ENCODE peak calls at places on chromosomes 1 and 21, in seven cellular contexts. Q, E, G, Y, J, S and D are unnamed samples.

GRCh38 chr1:7646981-7647901 is 123.9 kb upstream of the VAMP3 start:
- DNase-seq in Q (peak), G (peak), S (no peak), Y (peak), J (peak), E (peak), D (no peak)

GRCh38 chr1:226001852-226002666 is 2.9 kb upstream of the SDE2 start:
- DNase-seq in E (peak), G (peak), S (no peak), Y (peak), Q (no peak), J (peak), D (no peak)

GRCh38 chr1:113488576-113489177 is 98.4 kb downstream of the MAGI3 start:
- DNase-seq in Q (peak), S (no peak), J (no peak), E (no peak), Y (peak), G (no peak), D (no peak)

GRCh38 chr1:189499736-189500135 is 977.9 kb downstream of the BRINP3 start:
- DNase-seq in Y (peak), J (no peak), Q (no peak), S (no peak), E (no peak), G (no peak), D (no peak)

GRCh38 chr1:74771913-74772515 is 39.1 kb downstream of the TYW3 start:
- DNase-seq in J (peak), S (peak), Q (no peak), E (peak), Y (peak), G (no peak), D (no peak)

GRCh38 chr1:156115514-156116374 is 1.2 kb downstream of the LMNA start:
- DNase-seq in E (no peak), Q (no peak), J (peak), G (peak), S (no peak), Y (peak), D (no peak)

GRCh38 chr1:222828939-222829338 is 14.1 kb downstream of the DISP1 start:
- DNase-seq in Y (no peak), E (no peak), G (no peak), J (no peak), S (no peak), Q (no peak), D (no peak)

GRCh38 chr1:192243721-192244120 is 73.1 kb upstream of the RGS21 start:
- DNase-seq in S (no peak), Q (no peak), Y (peak), G (no peak), E (no peak), J (no peak), D (no peak)

GRCh38 chr1:16617101-16617727 is 3.9 kb upstream of the NBPF1 start:
- DNase-seq in E (no peak), G (peak), J (no peak), Y (no peak), S (no peak), Q (peak), D (no peak)

GRCh38 chr1:16955186-16955585 is 25.2 kb downstream of the MFAP2 start:
- DNase-seq in Q (peak), J (no peak), G (no peak), E (no peak), Y (no peak), S (no peak), D (no peak)

GRCh38 chr1:173779946-173780345 is 44.5 kb upstream of the DARS2 start:
- DNase-seq in Y (no peak), J (peak), S (no peak), E (no peak), Q (no peak), G (no peak), D (no peak)

GRCh38 chr1:208921259-208921658 is 662.3 kb upstream of the CAMK1G start:
- DNase-seq in S (no peak), Q (no peak), G (no peak), E (no peak), Y (no peak), J (no peak), D (no peak)

GRCh38 chr1:48817505-48818114 is 40.9 kb upstream of the BEND5 start:
- DNase-seq in J (peak), Q (no peak), Y (peak), S (no peak), G (peak), E (peak), D (no peak)

GRCh38 chr21:46206163-46207005 is 22.1 kb upstream of the SPATC1L start:
- DNase-seq in J (no peak), E (no peak), Q (peak), G (no peak), Y (no peak), S (no peak), D (no peak)

GRCh38 chr1:183416850-183417690 is 1.1 kb downstream of the NMNAT2 start:
- DNase-seq in E (no peak), G (peak), S (no peak), Y (peak), Q (peak), J (peak), D (no peak)

GRCh38 chr1:63621698-63622097 is 28.5 kb downstream of the PGM1 start:
- DNase-seq in S (no peak), Q (no peak), J (no peak), Y (no peak), E (no peak), G (no peak), D (no peak)

GRCh38 chr1:226738995-226739695 is at the start of gene ITPKB:
- DNase-seq in E (peak), G (peak), S (no peak), J (peak), Q (peak), Y (peak), D (no peak)

GRCh38 chr21:27104749-27105439 is 138.0 kb upstream of the ADAMTS5 start:
- DNase-seq in E (no peak), G (no peak), S (peak), Y (peak), J (no peak), Q (no peak), D (no peak)

GRCh38 chr1:45359882-45360513 is 19.8 kb upstream of the MUTYH start:
- DNase-seq in E (peak), G (peak), J (peak), Q (no peak), Y (peak), S (no peak), D (peak)

GRCh38 chr1:225816643-225817538 is 7.0 kb downstream of the EPHX1 start:
- DNase-seq in J (no peak), S (no peak), G (no peak), Y (peak), E (no peak), Q (no peak), D (no peak)

GRCh38 chr1:205965039-205965630 is 21.9 kb upstream of the SLC26A9 start:
- DNase-seq in S (no peak), G (no peak), E (no peak), Q (no peak), Y (no peak), J (no peak), D (no peak)

GRCh38 chr21:17554619-17555472 is 42.0 kb downstream of the CXADR start:
- DNase-seq in S (no peak), E (no peak), G (no peak), Y (no peak), J (peak), Q (no peak), D (no peak)

GRCh38 chr1:91876040-91876470 is 9.9 kb downstream of the TGFBR3 start:
- DNase-seq in E (peak), Y (no peak), S (no peak), J (no peak), G (no peak), Q (no peak), D (no peak)

GRCh38 chr1:38083541-38083940 is 36.9 kb upstream of the POU3F1 start:
- DNase-seq in Y (no peak), Q (no peak), S (no peak), J (no peak), G (no peak), E (no peak), D (no peak)

GRCh38 chr1:216805233-216805632 is 82.0 kb upstream of the ESRRG start:
- DNase-seq in S (no peak), G (no peak), E (no peak), Q (no peak), J (peak), Y (no peak), D (no peak)

GRCh38 chr1:119375366-119375765 is 6.8 kb downstream of the HAO2 start:
- DNase-seq in S (no peak), E (no peak), J (no peak), Q (no peak), Y (no peak), G (no peak), D (no peak)

GRCh38 chr1:199242162-199242561 is 603.3 kb downstream of the PTPRC start:
- DNase-seq in E (peak), S (no peak), Q (no peak), J (no peak), G (no peak), Y (no peak), D (no peak)

GRCh38 chr1:113409363-113409762 is 19.0 kb downstream of the MAGI3 start:
- DNase-seq in S (no peak), E (no peak), Q (no peak), G (no peak), J (no peak), Y (no peak), D (no peak)

GRCh38 chr21:45972716-45973474 is 8.7 kb upstream of the COL6A1 start:
- DNase-seq in Q (peak), J (no peak), E (no peak), S (no peak), G (no peak), Y (peak), D (no peak)

GRCh38 chr1:3902546-3902945 is 2.5 kb upstream of the C1orf174 start:
- DNase-seq in E (no peak), G (no peak), Q (no peak), S (no peak), J (no peak), Y (no peak), D (no peak)

GRCh38 chr1:188594542-188595235 is 1765.9 kb downstream of the PLA2G4A start:
- DNase-seq in G (no peak), Q (no peak), S (no peak), Y (no peak), E (no peak), J (no peak), D (no peak)

GRCh38 chr1:41240806-41241747 is 1.0 kb downstream of the SCMH1 start:
- DNase-seq in S (no peak), J (peak), G (peak), Q (peak), Y (peak), E (peak), D (no peak)

GRCh38 chr1:8540971-8541370 is 223.1 kb downstream of the SLC45A1 start:
- DNase-seq in G (no peak), E (no peak), J (no peak), S (no peak), Y (no peak), Q (no peak), D (no peak)

GRCh38 chr1:223665592-223666312 is at the start of gene CAPN8:
- DNase-seq in Y (no peak), G (peak), Q (no peak), E (no peak), J (no peak), S (no peak), D (no peak)

GRCh38 chr21:46057111-46057709 is 40.7 kb upstream of the COL6A2 start:
- DNase-seq in J (no peak), E (peak), Q (no peak), S (no peak), Y (no peak), G (no peak), D (no peak)

DNA sequence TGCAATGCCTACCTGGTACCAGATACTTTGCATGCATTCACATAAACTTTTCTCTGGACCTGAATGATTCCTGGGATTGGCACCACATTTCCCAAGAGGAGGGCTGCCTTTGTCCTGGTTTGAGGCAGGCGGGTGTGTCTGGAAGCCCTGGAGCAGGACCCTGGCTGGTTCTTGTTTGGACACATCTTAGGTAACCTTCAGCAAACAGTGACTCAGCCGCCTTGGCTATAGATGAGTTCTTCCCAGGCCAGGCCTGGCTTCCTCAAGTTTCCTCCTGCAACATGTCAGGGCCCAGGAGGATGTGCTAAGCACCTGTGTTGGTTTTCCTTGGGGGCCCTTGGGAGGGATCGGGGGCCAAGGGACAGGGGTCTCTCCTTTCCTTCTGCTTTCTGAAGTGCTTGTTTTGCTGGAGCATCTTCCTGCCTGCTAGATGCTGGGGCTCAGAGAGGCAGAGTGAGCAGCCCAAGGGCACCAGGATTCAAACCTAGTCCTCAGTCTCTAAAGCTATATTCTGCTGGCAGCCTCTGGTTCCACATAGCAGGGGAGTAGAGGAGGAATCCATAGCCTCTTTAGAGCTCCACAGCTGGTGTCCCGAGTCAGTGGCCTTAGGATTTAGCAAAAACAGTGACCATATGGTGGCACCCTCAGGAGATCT is 38.2 kb downstream of the PAX7 start:
- DNase-seq in Q (no peak), G (peak), J (no peak), Y (peak), S (no peak), E (no peak), D (no peak)
- H3K4me3 ChIP-seq in Q (no peak), G (no peak), J (no peak), Y (no peak), S (no peak), E (no peak), D (no peak)

GRCh38 chr1:163874070-163874469 is 552.3 kb downstream of the NUF2 start:
- DNase-seq in Y (no peak), G (no peak), Q (no peak), E (no peak), J (no peak), S (no peak), D (no peak)
- TF ChIP-seq CTCF in Y (peak), G (no peak), Q (no peak), E (peak), J (peak), S (peak), D (peak)

DNA sequence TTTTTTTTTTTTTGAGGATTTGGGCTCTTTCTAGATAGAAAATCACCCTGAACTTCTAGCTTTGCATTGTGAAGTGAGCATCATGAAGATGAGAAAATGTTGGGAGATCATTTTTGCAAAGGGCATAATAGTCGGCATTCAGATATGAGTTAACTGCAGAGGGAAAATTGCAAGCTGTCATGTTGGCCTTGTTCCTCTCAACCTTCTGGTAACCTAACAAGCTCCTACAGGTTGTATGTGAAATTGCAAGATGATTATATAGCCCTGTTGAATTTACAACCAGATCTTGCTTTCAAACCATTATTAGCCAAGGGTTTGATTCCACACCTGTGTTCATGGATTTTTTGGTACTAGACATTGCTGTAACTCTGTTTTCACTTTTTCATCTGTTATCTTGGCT is 2.2 kb downstream of the ELOA start:
- DNase-seq in S (no peak), G (no peak), J (no peak), Q (no peak), Y (peak), E (peak), D (no peak)
- H3K4me3 ChIP-seq in S (no peak), G (no peak), J (no peak), Q (no peak), Y (no peak), E (peak), D (no peak)

GRCh38 chr1:47755368-47755990 is 241.7 kb downstream of the TRABD2B start:
- DNase-seq in E (peak), S (no peak), Y (no peak), J (peak), Q (no peak), G (no peak), D (no peak)
- TF ChIP-seq CTCF in E (peak), S (peak), Y (peak), J (peak), Q (peak), G (no peak), D (peak)

DNA sequence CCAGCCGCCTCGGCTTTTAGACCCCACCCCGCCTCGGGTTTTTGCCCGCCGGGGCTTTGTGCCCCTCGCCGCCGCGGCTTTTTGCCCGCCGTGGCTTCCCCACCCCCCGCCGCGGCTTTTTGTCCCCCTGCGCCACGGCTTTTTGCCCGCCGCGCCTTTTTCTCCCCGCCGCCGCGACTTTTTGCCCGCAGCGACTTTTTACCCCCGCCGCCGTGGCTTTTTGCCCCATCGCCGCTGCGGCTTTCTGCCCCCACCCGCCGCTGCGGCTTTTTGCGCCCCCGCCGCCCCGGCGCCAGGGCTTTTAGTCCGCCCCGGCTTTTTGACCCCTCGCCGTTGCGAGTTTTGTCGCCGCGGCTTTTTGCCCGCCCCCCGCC is 474.4 kb downstream of the FAM72C start:
- DNase-seq in Y (no peak), J (no peak), S (no peak), Q (peak), E (no peak), G (no peak), D (no peak)
- H3K4me3 ChIP-seq in Y (no peak), J (no peak), S (peak), Q (no peak), E (no peak), G (no peak), D (peak)

GRCh38 chr1:20727746-20728316 is 4.7 kb downstream of the SH2D5 start:
- DNase-seq in Q (no peak), Y (peak), G (no peak), E (peak), S (no peak), J (no peak), D (no peak)
- TF ChIP-seq CTCF in Q (no peak), Y (peak), G (no peak), E (peak), S (peak), J (no peak), D (peak)

DNA sequence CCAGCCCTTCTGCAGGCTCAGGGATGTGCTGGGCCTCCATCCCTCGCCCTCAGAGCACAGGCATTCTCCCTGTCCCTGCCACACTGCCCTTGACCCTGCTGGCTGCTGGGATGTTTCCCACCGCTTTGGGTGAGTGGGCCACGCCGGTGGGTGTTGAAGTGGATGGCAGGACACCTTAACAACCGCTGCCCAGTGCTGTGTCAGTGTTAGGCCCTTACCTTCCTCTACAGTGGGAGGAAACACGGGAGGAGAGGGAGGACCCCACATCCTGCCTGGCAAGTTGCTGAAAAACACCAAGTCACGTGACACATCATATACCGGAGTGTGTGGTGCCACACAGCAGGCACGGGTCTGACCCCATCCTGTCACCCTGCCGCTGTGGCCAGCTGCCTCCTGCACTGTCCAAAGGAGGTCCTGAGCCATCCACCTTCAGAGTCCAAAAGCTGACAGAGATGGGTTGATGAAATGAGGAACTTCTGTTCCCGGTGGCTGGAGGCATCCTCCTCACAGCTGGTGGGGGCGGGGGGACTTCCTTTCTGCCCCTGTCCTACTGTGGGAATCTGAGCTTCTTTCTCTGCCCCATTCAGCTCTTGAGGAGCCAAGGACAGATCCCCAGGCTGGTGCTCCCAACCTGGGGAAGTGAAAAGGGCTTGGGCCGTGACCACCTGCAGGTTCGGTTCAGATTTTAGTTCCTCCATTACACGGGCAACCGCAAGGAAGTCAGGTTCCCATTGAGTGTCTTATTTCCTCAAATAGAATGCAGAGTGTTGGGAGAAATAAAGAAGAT is 3.2 kb upstream of the THEMIS2 start:
- DNase-seq in S (no peak), E (peak), J (no peak), Y (no peak), Q (peak), G (no peak), D (no peak)
- H3K4me3 ChIP-seq in S (no peak), E (peak), J (no peak), Y (no peak), Q (no peak), G (no peak), D (no peak)

GRCh38 chr1:203048555-203049051 is 22.3 kb downstream of the PPFIA4 start:
- DNase-seq in E (no peak), Y (no peak), Q (no peak), S (no peak), G (no peak), J (peak), D (no peak)
- TF ChIP-seq CTCF in E (no peak), Y (no peak), Q (peak), S (no peak), G (no peak), J (no peak), D (no peak)

DNA sequence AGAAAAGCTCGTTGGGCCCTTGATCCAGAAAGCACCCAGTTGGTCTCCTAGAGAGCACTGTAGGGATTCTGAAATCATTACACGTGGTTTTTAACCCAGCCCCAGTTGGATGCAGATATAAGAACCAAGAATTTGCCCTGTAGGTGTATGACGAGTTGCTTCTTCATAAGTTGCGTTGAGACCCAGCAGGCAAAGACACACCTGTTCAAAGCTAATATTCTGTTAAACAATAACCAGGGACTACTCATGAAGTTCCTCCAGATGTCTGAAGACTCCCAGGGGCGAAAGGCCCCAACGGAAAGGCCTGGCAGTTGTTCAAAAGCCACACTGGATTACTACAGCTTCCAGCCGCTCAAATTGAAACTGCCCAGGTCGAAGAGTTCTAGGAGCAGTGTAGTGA is 88.6 kb upstream of the HNRNPU start:
- DNase-seq in E (peak), Y (no peak), Q (no peak), J (no peak), S (no peak), G (no peak), D (no peak)
- H3K4me3 ChIP-seq in E (no peak), Y (no peak), Q (no peak), J (no peak), S (no peak), G (no peak), D (no peak)